ENCODE peak calls at places on chromosomes 7 and 10, in eight cellular contexts. One of them, this sample, is unnamed.

GRCh38 chr10:62459072-62459471 is 84.9 kb downstream of the ZNF365 start:
- DNase-seq in fibroblast of mammary gland: peak; percentile 89
- DNase-seq in foreskin fibroblast: peak; percentile 86
- DNase-seq in transverse colon: no peak
- DNase-seq in choroid plexus epithelial cell: peak; percentile 24
- DNase-seq in suprapubic skin: no peak
- DNase-seq in bronchial epithelial cell: no peak
- DNase-seq in PC-3: peak; percentile 31
- DNase-seq in this sample: peak; percentile 76

GRCh38 chr7:100169147-100169850 is 882 bp upstream of the GAL3ST4 start:
- DNase-seq in bronchial epithelial cell: no peak
- DNase-seq in transverse colon: no peak
- DNase-seq in PC-3: no peak
- DNase-seq in foreskin fibroblast: no peak
- DNase-seq in choroid plexus epithelial cell: no peak
- DNase-seq in suprapubic skin: no peak
- DNase-seq in fibroblast of mammary gland: no peak
- DNase-seq in this sample: no peak

GRCh38 chr10:32923849-32924248 is 34.2 kb downstream of the ITGB1 start:
- DNase-seq in fibroblast of mammary gland: no peak
- DNase-seq in PC-3: no peak
- DNase-seq in bronchial epithelial cell: no peak
- DNase-seq in choroid plexus epithelial cell: no peak
- DNase-seq in transverse colon: no peak
- DNase-seq in suprapubic skin: no peak
- DNase-seq in foreskin fibroblast: no peak
- DNase-seq in this sample: no peak

GRCh38 chr10:96651998-96652431 is 65.2 kb upstream of the TM9SF3 start:
- DNase-seq in foreskin fibroblast: no peak
- DNase-seq in choroid plexus epithelial cell: no peak
- DNase-seq in bronchial epithelial cell: no peak
- DNase-seq in suprapubic skin: no peak
- DNase-seq in PC-3: no peak
- DNase-seq in transverse colon: peak; percentile 41
- DNase-seq in fibroblast of mammary gland: no peak
- DNase-seq in this sample: no peak

GRCh38 chr7:152859781-152860191 is 100.2 kb downstream of the ACTR3B start:
- DNase-seq in fibroblast of mammary gland: peak; percentile 27
- DNase-seq in transverse colon: no peak
- DNase-seq in suprapubic skin: no peak
- DNase-seq in PC-3: peak; percentile 25
- DNase-seq in choroid plexus epithelial cell: peak; percentile 17
- DNase-seq in bronchial epithelial cell: no peak
- DNase-seq in foreskin fibroblast: peak; percentile 14
- DNase-seq in this sample: no peak

GRCh38 chr10:62178568-62178967 is 90.1 kb downstream of the RTKN2 start:
- DNase-seq in transverse colon: no peak
- DNase-seq in PC-3: no peak
- DNase-seq in choroid plexus epithelial cell: peak; percentile 52
- DNase-seq in fibroblast of mammary gland: no peak
- DNase-seq in foreskin fibroblast: no peak
- DNase-seq in bronchial epithelial cell: no peak
- DNase-seq in suprapubic skin: no peak
- DNase-seq in this sample: no peak

GRCh38 chr7:11760372-11760771 is 71.6 kb downstream of the THSD7A start:
- DNase-seq in choroid plexus epithelial cell: peak; percentile 54
- DNase-seq in fibroblast of mammary gland: peak; percentile 10
- DNase-seq in bronchial epithelial cell: peak; percentile 37
- DNase-seq in suprapubic skin: no peak
- DNase-seq in PC-3: no peak
- DNase-seq in foreskin fibroblast: peak; percentile 87
- DNase-seq in transverse colon: no peak
- DNase-seq in this sample: no peak

GRCh38 chr10:28432210-28432676 is 100.7 kb upstream of the WAC start:
- DNase-seq in choroid plexus epithelial cell: peak; percentile 82
- DNase-seq in transverse colon: peak; percentile 59
- DNase-seq in suprapubic skin: no peak
- DNase-seq in bronchial epithelial cell: peak; percentile 53
- DNase-seq in foreskin fibroblast: peak; percentile 79
- DNase-seq in PC-3: peak; percentile 64
- DNase-seq in fibroblast of mammary gland: peak; percentile 75
- DNase-seq in this sample: peak; percentile 27

GRCh38 chr7:131109011-131109756 is 218.5 kb upstream of the MKLN1 start:
- DNase-seq in transverse colon: no peak
- DNase-seq in foreskin fibroblast: peak; percentile 58
- DNase-seq in fibroblast of mammary gland: peak; percentile 77
- DNase-seq in choroid plexus epithelial cell: peak; percentile 48
- DNase-seq in bronchial epithelial cell: peak; percentile 32
- DNase-seq in suprapubic skin: no peak
- DNase-seq in PC-3: peak; percentile 19
- DNase-seq in this sample: no peak

GRCh38 chr10:100728928-100729876 is 16.2 kb upstream of the PAX2 start:
- DNase-seq in foreskin fibroblast: peak; percentile 38
- DNase-seq in suprapubic skin: no peak
- DNase-seq in bronchial epithelial cell: peak; percentile 13
- DNase-seq in PC-3: peak; percentile 48
- DNase-seq in fibroblast of mammary gland: peak; percentile 19
- DNase-seq in transverse colon: no peak
- DNase-seq in choroid plexus epithelial cell: peak; percentile 13
- DNase-seq in this sample: no peak

GRCh38 chr7:79714081-79714480 is 260.6 kb upstream of the MAGI2 start:
- DNase-seq in fibroblast of mammary gland: no peak
- DNase-seq in foreskin fibroblast: no peak
- DNase-seq in PC-3: no peak
- DNase-seq in choroid plexus epithelial cell: no peak
- DNase-seq in transverse colon: no peak
- DNase-seq in bronchial epithelial cell: no peak
- DNase-seq in suprapubic skin: no peak
- DNase-seq in this sample: no peak

GRCh38 chr10:123149568-123150228 is 1.8 kb downstream of the HMX2 start:
- DNase-seq in bronchial epithelial cell: no peak
- DNase-seq in fibroblast of mammary gland: peak; percentile 45
- DNase-seq in choroid plexus epithelial cell: peak; percentile 37
- DNase-seq in foreskin fibroblast: peak; percentile 74
- DNase-seq in transverse colon: no peak
- DNase-seq in PC-3: no peak
- DNase-seq in suprapubic skin: no peak
- DNase-seq in this sample: no peak

GRCh38 chr10:43861966-43862751 is 213.5 kb upstream of the ZNF32 start:
- DNase-seq in PC-3: peak; percentile 57
- DNase-seq in foreskin fibroblast: peak; percentile 98
- DNase-seq in suprapubic skin: no peak
- DNase-seq in fibroblast of mammary gland: peak; percentile 100
- DNase-seq in choroid plexus epithelial cell: peak; percentile 69
- DNase-seq in bronchial epithelial cell: no peak
- DNase-seq in transverse colon: no peak
- DNase-seq in this sample: peak; percentile 74

GRCh38 chr10:12511651-12512050 is 162.3 kb downstream of the CAMK1D start:
- DNase-seq in choroid plexus epithelial cell: no peak
- DNase-seq in transverse colon: no peak
- DNase-seq in PC-3: no peak
- DNase-seq in suprapubic skin: no peak
- DNase-seq in bronchial epithelial cell: no peak
- DNase-seq in fibroblast of mammary gland: no peak
- DNase-seq in foreskin fibroblast: no peak
- DNase-seq in this sample: no peak

GRCh38 chr10:129744134-129744895 is 219.8 kb downstream of the EBF3 start:
- DNase-seq in choroid plexus epithelial cell: no peak
- DNase-seq in suprapubic skin: peak; percentile 40
- DNase-seq in bronchial epithelial cell: no peak
- DNase-seq in foreskin fibroblast: no peak
- DNase-seq in fibroblast of mammary gland: no peak
- DNase-seq in transverse colon: no peak
- DNase-seq in PC-3: no peak
- DNase-seq in this sample: no peak

GRCh38 chr10:71694567-71694968 is 25.0 kb downstream of the C10orf105 start:
- DNase-seq in suprapubic skin: no peak
- DNase-seq in bronchial epithelial cell: no peak
- DNase-seq in PC-3: no peak
- DNase-seq in foreskin fibroblast: no peak
- DNase-seq in transverse colon: peak; percentile 72
- DNase-seq in fibroblast of mammary gland: no peak
- DNase-seq in choroid plexus epithelial cell: no peak
- DNase-seq in this sample: no peak

GRCh38 chr7:112745635-112746034 is 44.6 kb downstream of the TMEM168 start:
- DNase-seq in bronchial epithelial cell: no peak
- DNase-seq in suprapubic skin: no peak
- DNase-seq in PC-3: no peak
- DNase-seq in foreskin fibroblast: no peak
- DNase-seq in transverse colon: no peak
- DNase-seq in choroid plexus epithelial cell: no peak
- DNase-seq in fibroblast of mammary gland: no peak
- DNase-seq in this sample: no peak

GRCh38 chr7:112752576-112752975 is 37.6 kb downstream of the TMEM168 start:
- DNase-seq in PC-3: no peak
- DNase-seq in bronchial epithelial cell: no peak
- DNase-seq in suprapubic skin: no peak
- DNase-seq in fibroblast of mammary gland: no peak
- DNase-seq in choroid plexus epithelial cell: peak; percentile 19
- DNase-seq in transverse colon: no peak
- DNase-seq in foreskin fibroblast: no peak
- DNase-seq in this sample: no peak

GRCh38 chr7:112748381-112748780 is 41.8 kb downstream of the TMEM168 start:
- DNase-seq in transverse colon: no peak
- DNase-seq in choroid plexus epithelial cell: no peak
- DNase-seq in suprapubic skin: no peak
- DNase-seq in PC-3: no peak
- DNase-seq in foreskin fibroblast: peak; percentile 6
- DNase-seq in bronchial epithelial cell: peak; percentile 29
- DNase-seq in fibroblast of mammary gland: no peak
- DNase-seq in this sample: no peak

GRCh38 chr7:112753298-112753697 is 36.9 kb downstream of the TMEM168 start:
- DNase-seq in foreskin fibroblast: no peak
- DNase-seq in bronchial epithelial cell: no peak
- DNase-seq in suprapubic skin: no peak
- DNase-seq in choroid plexus epithelial cell: no peak
- DNase-seq in fibroblast of mammary gland: no peak
- DNase-seq in transverse colon: no peak
- DNase-seq in PC-3: no peak
- DNase-seq in this sample: no peak

GRCh38 chr7:112749775-112750174 is 40.4 kb downstream of the TMEM168 start:
- DNase-seq in choroid plexus epithelial cell: no peak
- DNase-seq in bronchial epithelial cell: no peak
- DNase-seq in PC-3: no peak
- DNase-seq in fibroblast of mammary gland: no peak
- DNase-seq in transverse colon: no peak
- DNase-seq in suprapubic skin: no peak
- DNase-seq in foreskin fibroblast: no peak
- DNase-seq in this sample: no peak
- TF ChIP-seq CTCF in choroid plexus epithelial cell: peak; percentile 20
- TF ChIP-seq CTCF in bronchial epithelial cell: no peak
- TF ChIP-seq CTCF in PC-3: peak; percentile 25
- TF ChIP-seq CTCF in fibroblast of mammary gland: no peak
- TF ChIP-seq CTCF in transverse colon: no peak
- TF ChIP-seq CTCF in suprapubic skin: no peak
- TF ChIP-seq CTCF in foreskin fibroblast: no peak
- TF ChIP-seq CTCF in this sample: peak; percentile 6

DNA sequence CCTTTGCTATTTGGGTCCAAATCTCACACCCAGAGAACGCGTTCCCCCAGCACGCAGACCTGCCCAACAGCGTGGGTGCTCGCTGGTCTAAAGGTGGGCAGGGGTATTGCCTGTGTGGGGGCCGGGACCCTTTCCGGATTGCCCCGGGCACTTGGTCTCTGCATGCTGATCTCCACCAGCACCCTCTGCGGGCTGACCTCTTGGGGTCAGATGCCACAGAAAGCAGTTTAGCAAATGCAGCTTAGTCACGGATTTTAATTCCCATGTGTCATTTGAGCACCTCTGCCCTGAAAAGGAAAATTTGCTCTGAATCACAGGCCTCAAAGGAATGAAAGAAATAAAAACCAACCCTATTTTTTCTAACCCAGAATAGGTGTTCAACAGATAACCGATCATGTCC is 46.7 kb downstream of the PKD1L1 start:
- DNase-seq in choroid plexus epithelial cell: peak; percentile 42
- DNase-seq in transverse colon: no peak
- DNase-seq in foreskin fibroblast: peak; percentile 45
- DNase-seq in fibroblast of mammary gland: peak; percentile 50
- DNase-seq in bronchial epithelial cell: no peak
- DNase-seq in suprapubic skin: no peak
- DNase-seq in PC-3: peak; percentile 62
- DNase-seq in this sample: peak; percentile 6
- TF ChIP-seq CTCF in choroid plexus epithelial cell: no peak
- TF ChIP-seq CTCF in transverse colon: no peak
- TF ChIP-seq CTCF in foreskin fibroblast: no peak
- TF ChIP-seq CTCF in fibroblast of mammary gland: no peak
- TF ChIP-seq CTCF in bronchial epithelial cell: no peak
- TF ChIP-seq CTCF in suprapubic skin: no peak
- TF ChIP-seq CTCF in PC-3: no peak
- TF ChIP-seq CTCF in this sample: no peak

GRCh38 chr7:65477326-65477725 is 103.7 kb downstream of the ZNF92 start:
- DNase-seq in bronchial epithelial cell: no peak
- DNase-seq in PC-3: peak; percentile 50
- DNase-seq in fibroblast of mammary gland: peak; percentile 5
- DNase-seq in foreskin fibroblast: no peak
- DNase-seq in choroid plexus epithelial cell: peak; percentile 41
- DNase-seq in transverse colon: no peak
- DNase-seq in suprapubic skin: no peak
- DNase-seq in this sample: no peak
- TF ChIP-seq CTCF in bronchial epithelial cell: peak; percentile 2
- TF ChIP-seq CTCF in PC-3: peak; percentile 56
- TF ChIP-seq CTCF in fibroblast of mammary gland: peak; percentile 24
- TF ChIP-seq CTCF in foreskin fibroblast: peak; percentile 9
- TF ChIP-seq CTCF in choroid plexus epithelial cell: peak; percentile 54
- TF ChIP-seq CTCF in transverse colon: no peak
- TF ChIP-seq CTCF in suprapubic skin: no peak
- TF ChIP-seq CTCF in this sample: peak; percentile 37

DNA sequence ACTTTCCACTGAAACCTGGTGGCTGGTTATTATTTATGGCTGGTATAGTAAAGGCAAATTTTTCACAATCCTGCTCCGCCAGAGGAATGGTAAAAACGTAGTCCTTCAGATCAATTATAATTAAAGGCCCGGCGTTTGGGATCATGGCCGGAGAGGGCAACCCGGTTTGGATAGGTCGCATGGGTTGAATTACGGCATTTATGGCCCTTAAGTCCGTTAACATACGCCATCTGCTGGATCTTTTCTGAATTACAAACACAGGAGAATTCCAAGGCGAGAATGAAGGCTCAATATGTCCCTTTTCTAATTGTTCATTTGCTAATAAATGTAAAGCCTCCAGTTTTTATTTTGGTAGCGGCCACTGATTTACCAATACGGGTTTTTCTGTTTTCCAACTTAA is 11.3 kb upstream of the TAS2R3 start:
- DNase-seq in suprapubic skin: no peak
- DNase-seq in fibroblast of mammary gland: peak; percentile 10
- DNase-seq in choroid plexus epithelial cell: no peak
- DNase-seq in bronchial epithelial cell: no peak
- DNase-seq in PC-3: peak; percentile 30
- DNase-seq in transverse colon: no peak
- DNase-seq in foreskin fibroblast: peak; percentile 5
- DNase-seq in this sample: no peak
- TF ChIP-seq CTCF in suprapubic skin: no peak
- TF ChIP-seq CTCF in fibroblast of mammary gland: peak; percentile 29
- TF ChIP-seq CTCF in choroid plexus epithelial cell: peak; percentile 42
- TF ChIP-seq CTCF in bronchial epithelial cell: peak; percentile 15
- TF ChIP-seq CTCF in PC-3: peak; percentile 52
- TF ChIP-seq CTCF in transverse colon: no peak
- TF ChIP-seq CTCF in foreskin fibroblast: no peak
- TF ChIP-seq CTCF in this sample: peak; percentile 24

GRCh38 chr10:9427208-9427607 is 1372.7 kb downstream of the GATA3 start:
- DNase-seq in foreskin fibroblast: no peak
- DNase-seq in suprapubic skin: no peak
- DNase-seq in bronchial epithelial cell: no peak
- DNase-seq in transverse colon: no peak
- DNase-seq in choroid plexus epithelial cell: peak; percentile 1
- DNase-seq in PC-3: no peak
- DNase-seq in fibroblast of mammary gland: no peak
- DNase-seq in this sample: no peak
- TF ChIP-seq CTCF in foreskin fibroblast: no peak
- TF ChIP-seq CTCF in suprapubic skin: no peak
- TF ChIP-seq CTCF in bronchial epithelial cell: no peak
- TF ChIP-seq CTCF in transverse colon: no peak
- TF ChIP-seq CTCF in choroid plexus epithelial cell: no peak
- TF ChIP-seq CTCF in PC-3: no peak
- TF ChIP-seq CTCF in fibroblast of mammary gland: peak; percentile 6
- TF ChIP-seq CTCF in this sample: no peak